ENCODE peak calls at places on chromosome 2, in six cellular contexts. B is WERI-Rb-1; Y is effector memory CD8-positive, alpha-beta T cell; O is neural crest cell; X is posterior cingulate gyrus; R is HCT116. J is an unnamed sample.

GRCh38 chr2:65256088-65256487 is 28.5 kb downstream of the ACTR2 start:
- DNase-seq in X (no peak), R (no peak), B (no peak), O (no peak), Y (no peak), J (no peak)

GRCh38 chr2:187553908-187554703 is at the start of gene TFPI:
- DNase-seq in B (no peak), X (no peak), R (no peak), Y (no peak), O (no peak), J (peak)

GRCh38 chr2:65069425-65069824 is 13.2 kb downstream of the CEP68 start:
- DNase-seq in B (no peak), O (no peak), R (no peak), Y (no peak), X (no peak), J (no peak)

GRCh38 chr2:109193807-109194702 is 65.0 kb downstream of the SH3RF3 start:
- DNase-seq in O (no peak), X (no peak), R (no peak), Y (no peak), B (no peak), J (no peak)

GRCh38 chr2:216793386-216793785 is 66.5 kb downstream of the TNP1 start:
- DNase-seq in O (no peak), Y (no peak), X (no peak), B (no peak), R (no peak), J (no peak)

GRCh38 chr2:8676191-8676914 is 5.5 kb upstream of the ID2 start:
- DNase-seq in B (no peak), X (peak), O (no peak), R (no peak), Y (no peak), J (peak)

GRCh38 chr2:237723613-237724012 is 75.0 kb upstream of the RBM44 start:
- DNase-seq in B (peak), O (peak), X (no peak), Y (no peak), R (no peak), J (no peak)

GRCh38 chr2:95345415-95346235 is 48.5 kb downstream of the KCNIP3 start:
- DNase-seq in O (peak), Y (peak), R (peak), B (peak), X (peak), J (peak)

GRCh38 chr2:37653805-37654378 is 17.6 kb downstream of the CDC42EP3 start:
- DNase-seq in X (peak), O (no peak), B (peak), R (no peak), Y (no peak), J (peak)

GRCh38 chr2:217440000-217440399 is 562.8 kb downstream of the TNS1 start:
- DNase-seq in X (no peak), O (no peak), B (no peak), Y (no peak), R (no peak), J (no peak)

GRCh38 chr2:46983065-46983801 is 67.6 kb upstream of the MCFD2 start:
- DNase-seq in R (no peak), X (peak), O (no peak), B (peak), Y (no peak), J (no peak)

GRCh38 chr2:23385351-23385747 is 370 bp downstream of the KLHL29 start:
- DNase-seq in O (peak), R (no peak), X (peak), Y (no peak), B (peak), J (peak)

GRCh38 chr2:213274143-213274542 is 10.1 kb upstream of the SPAG16 start:
- DNase-seq in Y (no peak), X (no peak), R (no peak), O (no peak), B (no peak), J (no peak)

GRCh38 chr2:30649828-30650227 is 157.4 kb downstream of the CAPN13 start:
- DNase-seq in O (no peak), B (no peak), R (no peak), X (no peak), Y (no peak), J (no peak)

GRCh38 chr2:161136696-161137324 is 23.4 kb upstream of the TANK start:
- DNase-seq in B (no peak), X (no peak), O (no peak), Y (peak), R (peak), J (no peak)

GRCh38 chr2:224472137-224472536 is 70.2 kb upstream of the FAM124B start:
- DNase-seq in Y (no peak), R (no peak), X (no peak), O (no peak), B (no peak), J (no peak)

GRCh38 chr2:6447209-6447608 is 418.5 kb downstream of the CMPK2 start:
- DNase-seq in O (no peak), Y (no peak), X (no peak), B (peak), R (no peak), J (no peak)

GRCh38 chr2:45922577-45922988 is 271.1 kb downstream of the PRKCE start:
- DNase-seq in R (no peak), X (no peak), Y (no peak), B (peak), O (no peak), J (no peak)

GRCh38 chr2:166238176-166238575 is 110.4 kb upstream of the SCN1A start:
- DNase-seq in Y (no peak), O (no peak), R (no peak), X (no peak), B (no peak), J (no peak)

GRCh38 chr2:120379916-120380893 is 34.3 kb downstream of the INHBB start:
- DNase-seq in R (no peak), X (no peak), O (no peak), B (no peak), Y (no peak), J (no peak)

GRCh38 chr2:40244251-40245010 is 207.5 kb downstream of the SLC8A1 start:
- DNase-seq in Y (no peak), X (no peak), B (peak), O (no peak), R (peak), J (peak)

GRCh38 chr2:165069131-165069530 is 113.8 kb upstream of the SLC38A11 start:
- DNase-seq in R (no peak), B (no peak), X (no peak), Y (no peak), O (no peak), J (no peak)

GRCh38 chr2:237064203-237065061 is 21.3 kb upstream of the COPS8 start:
- DNase-seq in Y (no peak), O (no peak), X (no peak), B (peak), R (no peak), J (no peak)

GRCh38 chr2:154402138-154402714 is 296.3 kb upstream of the KCNJ3 start:
- DNase-seq in Y (no peak), X (no peak), O (no peak), B (no peak), R (peak), J (no peak)

GRCh38 chr2:105344704-105345345 is 7.5 kb downstream of the C2orf49 start:
- DNase-seq in O (no peak), R (no peak), B (no peak), Y (no peak), X (no peak), J (no peak)

GRCh38 chr2:31735716-31736115 is 155.0 kb upstream of the SRD5A2 start:
- DNase-seq in Y (no peak), O (no peak), X (no peak), B (no peak), R (no peak), J (no peak)

GRCh38 chr2:231183851-231184250 is 14.6 kb upstream of the ARMC9 start:
- DNase-seq in Y (no peak), R (no peak), O (no peak), X (no peak), B (no peak), J (no peak)

GRCh38 chr2:134773372-134774073 is 54.7 kb upstream of the TMEM163 start:
- DNase-seq in B (no peak), R (no peak), O (no peak), X (no peak), Y (no peak), J (peak)

GRCh38 chr2:189685540-189686229 is 11.2 kb downstream of the ANKAR start:
- DNase-seq in Y (no peak), O (no peak), B (no peak), X (no peak), R (no peak), J (no peak)

GRCh38 chr2:172705352-172705751 is 30.3 kb upstream of the RAPGEF4 start:
- DNase-seq in X (no peak), R (no peak), B (no peak), O (no peak), Y (no peak), J (no peak)

GRCh38 chr2:178128836-178129630 is 16.8 kb downstream of the RBM45 start:
- DNase-seq in X (no peak), R (no peak), B (no peak), Y (no peak), O (no peak), J (no peak)

GRCh38 chr2:61758159-61758558 is 95.7 kb downstream of the FAM161A start:
- DNase-seq in O (no peak), Y (no peak), R (no peak), X (no peak), B (no peak), J (no peak)

GRCh38 chr2:20755132-20755800 is 67.6 kb downstream of the LDAH start:
- DNase-seq in R (no peak), O (no peak), Y (no peak), X (no peak), B (no peak), J (no peak)

GRCh38 chr2:112869258-112869842 is 32.8 kb upstream of the IL1B start:
- DNase-seq in R (peak), X (no peak), Y (no peak), B (no peak), O (no peak), J (no peak)

J was measured in endothelial cell.